ENCODE peak calls at places on chromosome 14, in seven cellular contexts. J is fibroblast of lung; Z is CD4-positive, alpha-beta T cell; P is cardiac fibroblast; S is tibial nerve; C is foreskin fibroblast; L is neural crest cell. O is an unnamed sample.

GRCh38 chr14:72723741-72724530 is 170.0 kb downstream of the DPF3 start:
- DNase-seq in L (no peak), S (no peak), Z (no peak), P (peak; percentile 82), C (no peak), J (no peak), O (no peak)

GRCh38 chr14:96274122-96274910 is 18.3 kb downstream of the BDKRB1 start:
- DNase-seq in L (no peak), J (peak; percentile 95), P (peak; percentile 62), C (peak; percentile 81), Z (no peak), S (no peak), O (peak; percentile 94)

GRCh38 chr14:100738704-100739131 is 12.0 kb downstream of the DLK1 start:
- DNase-seq in L (no peak), P (no peak), Z (no peak), C (no peak), S (no peak), J (no peak), O (no peak)

GRCh38 chr14:33765251-33765650 is 185.6 kb downstream of the EGLN3 start:
- DNase-seq in S (no peak), C (no peak), Z (no peak), J (peak; percentile 82), L (peak; percentile 57), P (peak; percentile 88), O (no peak)

GRCh38 chr14:87066221-87066817 is 926.7 kb downstream of the GALC start:
- DNase-seq in J (no peak), Z (no peak), L (no peak), P (peak; percentile 1), S (no peak), C (no peak), O (no peak)

GRCh38 chr14:65637780-65638179 is 225.2 kb downstream of the FUT8 start:
- DNase-seq in S (no peak), L (no peak), J (peak; percentile 89), C (no peak), P (no peak), Z (no peak), O (no peak)

GRCh38 chr14:76936483-76936882 is 92.0 kb downstream of the IRF2BPL start:
- DNase-seq in P (peak; percentile 80), J (peak; percentile 57), Z (no peak), C (no peak), L (no peak), S (no peak), O (no peak)

GRCh38 chr14:24189059-24189375 is 401 bp upstream of the IPO4 start:
- DNase-seq in J (no peak), S (no peak), Z (no peak), C (no peak), L (no peak), P (no peak), O (no peak)

GRCh38 chr14:98924046-98924445 is 348.0 kb downstream of the BCL11B start:
- DNase-seq in Z (no peak), J (no peak), L (no peak), P (no peak), S (no peak), C (no peak), O (no peak)

GRCh38 chr14:96592591-96593388 is 90.6 kb downstream of the PAPOLA start:
- DNase-seq in Z (peak; percentile 55), C (no peak), P (peak; percentile 52), L (peak; percentile 44), J (peak; percentile 30), S (no peak), O (no peak)

GRCh38 chr14:68794130-68794855 is 1.4 kb upstream of the ZFP36L1 start:
- DNase-seq in J (peak; percentile 94), P (peak; percentile 96), L (no peak), Z (peak; percentile 79), C (peak; percentile 97), S (peak; percentile 87), O (peak; percentile 93)

GRCh38 chr14:95876769-95877490 is at the start of gene TUNAR:
- DNase-seq in J (peak; percentile 23), L (peak; percentile 23), P (no peak), Z (no peak), C (no peak), S (no peak), O (no peak)

GRCh38 chr14:99511421-99512109 is 30.4 kb downstream of the CCNK start:
- DNase-seq in C (no peak), L (no peak), Z (no peak), P (peak; percentile 34), J (peak; percentile 67), S (peak; percentile 53), O (no peak)

GRCh38 chr14:52166822-52167221 is 98.0 kb upstream of the NID2 start:
- DNase-seq in S (no peak), P (no peak), J (no peak), Z (no peak), C (no peak), L (no peak), O (no peak)

GRCh38 chr14:97315790-97316189 is 518.6 kb downstream of the VRK1 start:
- DNase-seq in J (no peak), Z (no peak), S (no peak), C (no peak), L (no peak), P (no peak), O (no peak)

GRCh38 chr14:69259176-69259530 is 805 bp upstream of the GALNT16 start:
- DNase-seq in S (no peak), L (no peak), C (no peak), J (no peak), P (no peak), Z (no peak), O (no peak)

GRCh38 chr14:89276424-89276975 is 140.5 kb downstream of the FOXN3 start:
- DNase-seq in C (no peak), S (no peak), L (no peak), J (peak; percentile 93), Z (no peak), P (no peak), O (no peak)

GRCh38 chr14:80636071-80636470 is 305.5 kb downstream of the CEP128 start:
- DNase-seq in P (peak; percentile 19), S (no peak), C (no peak), J (no peak), Z (no peak), L (no peak), O (no peak)

GRCh38 chr14:39739796-39740195 is 307.6 kb upstream of the FBXO33 start:
- DNase-seq in J (no peak), S (no peak), P (no peak), C (no peak), Z (no peak), L (no peak), O (no peak)

GRCh38 chr14:23437142-23438129 is 2.0 kb upstream of the MYH7 start:
- DNase-seq in Z (no peak), C (no peak), S (no peak), J (no peak), P (no peak), L (no peak), O (no peak)

GRCh38 chr14:61609143-61609851 is 86.0 kb upstream of the HIF1A start:
- DNase-seq in S (no peak), P (peak; percentile 77), L (peak; percentile 15), J (peak; percentile 82), Z (no peak), C (peak; percentile 80), O (no peak)

GRCh38 chr14:61608245-61609142 is 86.8 kb upstream of the HIF1A start:
- DNase-seq in C (peak; percentile 51), J (peak; percentile 86), L (no peak), S (no peak), Z (no peak), P (peak; percentile 73), O (no peak)

GRCh38 chr14:61610900-61611299 is 84.4 kb upstream of the HIF1A start:
- DNase-seq in L (no peak), J (no peak), C (no peak), Z (no peak), P (peak; percentile 55), S (no peak), O (no peak)

GRCh38 chr14:61609885-61610284 is 85.4 kb upstream of the HIF1A start:
- DNase-seq in L (no peak), S (no peak), J (peak; percentile 54), C (no peak), Z (no peak), P (peak; percentile 92), O (no peak)

GRCh38 chr14:61607570-61608244 is 87.6 kb upstream of the HIF1A start:
- DNase-seq in Z (no peak), J (no peak), S (no peak), C (no peak), P (no peak), L (peak; percentile 9), O (no peak)
- TF ChIP-seq CTCF in Z (no peak), J (no peak), S (no peak), C (no peak), P (peak; percentile 10), L (no peak), O (no peak)

GRCh38 chr14:44369401-44370123 is 137.5 kb downstream of the FSCB start:
- DNase-seq in S (no peak), P (no peak), J (no peak), C (no peak), L (no peak), Z (no peak), O (no peak)
- TF ChIP-seq CTCF in S (no peak), P (no peak), J (no peak), C (no peak), L (no peak), Z (no peak), O (no peak)

GRCh38 chr14:56247495-56248087 is 129.4 kb downstream of the PELI2 start:
- DNase-seq in Z (no peak), J (peak; percentile 25), P (peak; percentile 35), S (no peak), C (no peak), L (no peak), O (no peak)
- TF ChIP-seq CTCF in Z (no peak), J (peak; percentile 48), P (peak; percentile 40), S (no peak), C (peak; percentile 37), L (peak; percentile 56), O (peak; percentile 35)

DNA sequence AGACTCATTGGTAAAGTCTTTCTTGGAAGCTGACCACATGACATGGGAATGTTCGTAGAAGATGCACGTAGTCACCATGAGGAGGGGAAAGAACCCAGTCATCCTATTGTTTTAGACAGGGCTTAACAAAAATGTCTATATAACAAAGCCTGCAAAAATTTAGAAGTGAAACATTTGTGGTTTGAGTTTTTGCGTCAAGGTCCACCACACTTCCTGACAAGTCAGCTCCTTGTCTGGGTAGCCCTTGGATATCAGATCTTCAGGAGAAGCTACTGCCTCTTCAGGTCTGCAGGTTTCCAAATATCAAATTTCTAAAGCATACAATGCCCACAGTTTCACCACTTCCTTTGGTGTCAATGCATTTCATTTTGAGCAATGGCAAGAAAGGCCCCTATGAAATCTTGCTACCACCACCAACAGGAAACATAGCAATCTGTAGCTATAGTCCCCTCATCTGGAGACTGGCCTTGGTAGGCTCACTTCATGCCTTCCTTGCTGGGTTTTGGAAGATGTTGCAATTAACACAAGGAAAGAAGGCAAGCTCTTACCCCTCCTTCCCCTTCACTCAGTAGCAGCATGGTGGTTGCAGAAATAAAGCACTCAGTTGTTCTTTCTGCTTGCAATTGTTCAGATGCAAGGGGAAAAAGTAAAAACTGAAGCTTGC is 235.2 kb downstream of the PCNX1 start:
- DNase-seq in S (no peak), L (no peak), C (peak; percentile 90), P (peak; percentile 87), J (peak; percentile 100), Z (no peak), O (peak; percentile 95)
- TF ChIP-seq CTCF in S (no peak), L (no peak), C (no peak), P (no peak), J (no peak), Z (no peak), O (peak; percentile 9)

GRCh38 chr14:75793806-75794205 is 132.8 kb downstream of the TTLL5 start:
- DNase-seq in Z (no peak), S (no peak), L (no peak), J (no peak), C (no peak), P (peak; percentile 68), O (peak; percentile 10)
- TF ChIP-seq CTCF in Z (no peak), S (no peak), L (no peak), J (peak; percentile 30), C (peak; percentile 8), P (peak; percentile 22), O (peak; percentile 30)

GRCh38 chr14:104726600-104727451 is 2.8 kb downstream of the ADSS1 start:
- DNase-seq in C (no peak), Z (no peak), P (no peak), L (no peak), S (no peak), J (no peak), O (no peak)
- TF ChIP-seq CTCF in C (no peak), Z (no peak), P (no peak), L (peak; percentile 39), S (no peak), J (peak; percentile 11), O (no peak)